ENCODE peak calls at places on chromosome 4, in eight cellular contexts. One of them, this sample, is unnamed.

GRCh38 chr4:173527103-173527876 is 2.7 kb downstream of the HAND2 start:
- DNase-seq in fibroblast of pulmonary artery: peak
- DNase-seq in nephron progenitor cell: peak
- DNase-seq in effector memory CD4-positive, alpha-beta T cell: no peak
- DNase-seq in GM19239: no peak
- DNase-seq in LNCaP clone FGC: no peak
- DNase-seq in left colon: no peak
- DNase-seq in stimulated activated CD8-positive, alpha-beta memory T cell treated with anti-CD3 and anti-CD28 coated beads, Interleukin-7, amount 100 ng/mL, for 24 hours: no peak
- DNase-seq in this sample: no peak

GRCh38 chr4:7462509-7462971 is 27.8 kb upstream of the PSAPL1 start:
- DNase-seq in fibroblast of pulmonary artery: peak
- DNase-seq in nephron progenitor cell: no peak
- DNase-seq in effector memory CD4-positive, alpha-beta T cell: no peak
- DNase-seq in GM19239: no peak
- DNase-seq in LNCaP clone FGC: peak
- DNase-seq in left colon: no peak
- DNase-seq in stimulated activated CD8-positive, alpha-beta memory T cell treated with anti-CD3 and anti-CD28 coated beads, Interleukin-7, amount 100 ng/mL, for 24 hours: no peak
- DNase-seq in this sample: no peak

GRCh38 chr4:181548873-181549541 is 694.2 kb upstream of the TENM3 start:
- DNase-seq in fibroblast of pulmonary artery: peak
- DNase-seq in nephron progenitor cell: no peak
- DNase-seq in effector memory CD4-positive, alpha-beta T cell: no peak
- DNase-seq in GM19239: no peak
- DNase-seq in LNCaP clone FGC: no peak
- DNase-seq in left colon: no peak
- DNase-seq in stimulated activated CD8-positive, alpha-beta memory T cell treated with anti-CD3 and anti-CD28 coated beads, Interleukin-7, amount 100 ng/mL, for 24 hours: no peak
- DNase-seq in this sample: peak

GRCh38 chr4:17809667-17810066 is 890 bp downstream of the DCAF16 start:
- DNase-seq in fibroblast of pulmonary artery: no peak
- DNase-seq in nephron progenitor cell: no peak
- DNase-seq in effector memory CD4-positive, alpha-beta T cell: no peak
- DNase-seq in GM19239: no peak
- DNase-seq in LNCaP clone FGC: no peak
- DNase-seq in left colon: no peak
- DNase-seq in stimulated activated CD8-positive, alpha-beta memory T cell treated with anti-CD3 and anti-CD28 coated beads, Interleukin-7, amount 100 ng/mL, for 24 hours: no peak
- DNase-seq in this sample: no peak

GRCh38 chr4:77820836-77821561 is 1.8 kb upstream of the CNOT6L start:
- DNase-seq in fibroblast of pulmonary artery: peak
- DNase-seq in nephron progenitor cell: no peak
- DNase-seq in effector memory CD4-positive, alpha-beta T cell: no peak
- DNase-seq in GM19239: no peak
- DNase-seq in LNCaP clone FGC: no peak
- DNase-seq in left colon: no peak
- DNase-seq in stimulated activated CD8-positive, alpha-beta memory T cell treated with anti-CD3 and anti-CD28 coated beads, Interleukin-7, amount 100 ng/mL, for 24 hours: no peak
- DNase-seq in this sample: peak

GRCh38 chr4:13982008-13982407 is 354.5 kb upstream of the BOD1L1 start:
- DNase-seq in fibroblast of pulmonary artery: no peak
- DNase-seq in nephron progenitor cell: no peak
- DNase-seq in effector memory CD4-positive, alpha-beta T cell: no peak
- DNase-seq in GM19239: no peak
- DNase-seq in LNCaP clone FGC: no peak
- DNase-seq in left colon: no peak
- DNase-seq in stimulated activated CD8-positive, alpha-beta memory T cell treated with anti-CD3 and anti-CD28 coated beads, Interleukin-7, amount 100 ng/mL, for 24 hours: no peak
- DNase-seq in this sample: no peak

GRCh38 chr4:39255266-39255665 is 72.9 kb downstream of the WDR19 start:
- DNase-seq in fibroblast of pulmonary artery: peak
- DNase-seq in nephron progenitor cell: no peak
- DNase-seq in effector memory CD4-positive, alpha-beta T cell: no peak
- DNase-seq in GM19239: no peak
- DNase-seq in LNCaP clone FGC: no peak
- DNase-seq in left colon: no peak
- DNase-seq in stimulated activated CD8-positive, alpha-beta memory T cell treated with anti-CD3 and anti-CD28 coated beads, Interleukin-7, amount 100 ng/mL, for 24 hours: no peak
- DNase-seq in this sample: peak

GRCh38 chr4:169179609-169180526 is 90.9 kb downstream of the SH3RF1 start:
- DNase-seq in fibroblast of pulmonary artery: no peak
- DNase-seq in nephron progenitor cell: no peak
- DNase-seq in effector memory CD4-positive, alpha-beta T cell: no peak
- DNase-seq in GM19239: no peak
- DNase-seq in LNCaP clone FGC: no peak
- DNase-seq in left colon: no peak
- DNase-seq in stimulated activated CD8-positive, alpha-beta memory T cell treated with anti-CD3 and anti-CD28 coated beads, Interleukin-7, amount 100 ng/mL, for 24 hours: no peak
- DNase-seq in this sample: peak

GRCh38 chr4:8771258-8771590 is 100.4 kb downstream of the HMX1 start:
- DNase-seq in fibroblast of pulmonary artery: no peak
- DNase-seq in nephron progenitor cell: no peak
- DNase-seq in effector memory CD4-positive, alpha-beta T cell: no peak
- DNase-seq in GM19239: no peak
- DNase-seq in LNCaP clone FGC: no peak
- DNase-seq in left colon: no peak
- DNase-seq in stimulated activated CD8-positive, alpha-beta memory T cell treated with anti-CD3 and anti-CD28 coated beads, Interleukin-7, amount 100 ng/mL, for 24 hours: no peak
- DNase-seq in this sample: no peak

GRCh38 chr4:2289955-2290333 is 28.0 kb upstream of the MXD4 start:
- DNase-seq in fibroblast of pulmonary artery: no peak
- DNase-seq in nephron progenitor cell: no peak
- DNase-seq in effector memory CD4-positive, alpha-beta T cell: no peak
- DNase-seq in GM19239: no peak
- DNase-seq in LNCaP clone FGC: no peak
- DNase-seq in left colon: no peak
- DNase-seq in stimulated activated CD8-positive, alpha-beta memory T cell treated with anti-CD3 and anti-CD28 coated beads, Interleukin-7, amount 100 ng/mL, for 24 hours: no peak
- DNase-seq in this sample: no peak

GRCh38 chr4:54333657-54334056 is 104.6 kb downstream of the PDGFRA start:
- DNase-seq in fibroblast of pulmonary artery: no peak
- DNase-seq in nephron progenitor cell: no peak
- DNase-seq in effector memory CD4-positive, alpha-beta T cell: no peak
- DNase-seq in GM19239: no peak
- DNase-seq in LNCaP clone FGC: no peak
- DNase-seq in left colon: no peak
- DNase-seq in stimulated activated CD8-positive, alpha-beta memory T cell treated with anti-CD3 and anti-CD28 coated beads, Interleukin-7, amount 100 ng/mL, for 24 hours: no peak
- DNase-seq in this sample: no peak

GRCh38 chr4:6532658-6533057 is 42.3 kb upstream of the MAN2B2 start:
- DNase-seq in fibroblast of pulmonary artery: no peak
- DNase-seq in nephron progenitor cell: no peak
- DNase-seq in effector memory CD4-positive, alpha-beta T cell: no peak
- DNase-seq in GM19239: no peak
- DNase-seq in LNCaP clone FGC: no peak
- DNase-seq in left colon: no peak
- DNase-seq in stimulated activated CD8-positive, alpha-beta memory T cell treated with anti-CD3 and anti-CD28 coated beads, Interleukin-7, amount 100 ng/mL, for 24 hours: no peak
- DNase-seq in this sample: no peak

GRCh38 chr4:144646523-144647094 is 653 bp downstream of the HHIP start:
- DNase-seq in fibroblast of pulmonary artery: peak
- DNase-seq in nephron progenitor cell: peak
- DNase-seq in effector memory CD4-positive, alpha-beta T cell: no peak
- DNase-seq in GM19239: no peak
- DNase-seq in LNCaP clone FGC: no peak
- DNase-seq in left colon: no peak
- DNase-seq in stimulated activated CD8-positive, alpha-beta memory T cell treated with anti-CD3 and anti-CD28 coated beads, Interleukin-7, amount 100 ng/mL, for 24 hours: no peak
- DNase-seq in this sample: no peak

GRCh38 chr4:105683038-105683437 is 25.5 kb downstream of the INTS12 start:
- DNase-seq in fibroblast of pulmonary artery: no peak
- DNase-seq in nephron progenitor cell: no peak
- DNase-seq in effector memory CD4-positive, alpha-beta T cell: no peak
- DNase-seq in GM19239: no peak
- DNase-seq in LNCaP clone FGC: peak
- DNase-seq in left colon: peak
- DNase-seq in stimulated activated CD8-positive, alpha-beta memory T cell treated with anti-CD3 and anti-CD28 coated beads, Interleukin-7, amount 100 ng/mL, for 24 hours: no peak
- DNase-seq in this sample: peak

GRCh38 chr4:107721436-107722090 is 1.5 kb upstream of the PAPSS1 start:
- DNase-seq in fibroblast of pulmonary artery: no peak
- DNase-seq in nephron progenitor cell: peak
- DNase-seq in effector memory CD4-positive, alpha-beta T cell: peak
- DNase-seq in GM19239: no peak
- DNase-seq in LNCaP clone FGC: no peak
- DNase-seq in left colon: peak
- DNase-seq in stimulated activated CD8-positive, alpha-beta memory T cell treated with anti-CD3 and anti-CD28 coated beads, Interleukin-7, amount 100 ng/mL, for 24 hours: peak
- DNase-seq in this sample: no peak

GRCh38 chr4:40227284-40227683 is 30.5 kb downstream of the RHOH start:
- DNase-seq in fibroblast of pulmonary artery: no peak
- DNase-seq in nephron progenitor cell: no peak
- DNase-seq in effector memory CD4-positive, alpha-beta T cell: no peak
- DNase-seq in GM19239: no peak
- DNase-seq in LNCaP clone FGC: no peak
- DNase-seq in left colon: no peak
- DNase-seq in stimulated activated CD8-positive, alpha-beta memory T cell treated with anti-CD3 and anti-CD28 coated beads, Interleukin-7, amount 100 ng/mL, for 24 hours: no peak
- DNase-seq in this sample: no peak

GRCh38 chr4:64581422-64581821 is 172.2 kb upstream of the TECRL start:
- DNase-seq in fibroblast of pulmonary artery: peak
- DNase-seq in nephron progenitor cell: no peak
- DNase-seq in effector memory CD4-positive, alpha-beta T cell: no peak
- DNase-seq in GM19239: no peak
- DNase-seq in LNCaP clone FGC: peak
- DNase-seq in left colon: no peak
- DNase-seq in stimulated activated CD8-positive, alpha-beta memory T cell treated with anti-CD3 and anti-CD28 coated beads, Interleukin-7, amount 100 ng/mL, for 24 hours: no peak
- DNase-seq in this sample: peak

GRCh38 chr4:99179626-99180025 is 35.5 kb upstream of the ADH4 start:
- DNase-seq in fibroblast of pulmonary artery: no peak
- DNase-seq in nephron progenitor cell: no peak
- DNase-seq in effector memory CD4-positive, alpha-beta T cell: no peak
- DNase-seq in GM19239: no peak
- DNase-seq in LNCaP clone FGC: no peak
- DNase-seq in left colon: peak
- DNase-seq in stimulated activated CD8-positive, alpha-beta memory T cell treated with anti-CD3 and anti-CD28 coated beads, Interleukin-7, amount 100 ng/mL, for 24 hours: no peak
- DNase-seq in this sample: peak

GRCh38 chr4:177367336-177367735 is 57.7 kb downstream of the NEIL3 start:
- DNase-seq in fibroblast of pulmonary artery: peak
- DNase-seq in nephron progenitor cell: no peak
- DNase-seq in effector memory CD4-positive, alpha-beta T cell: no peak
- DNase-seq in GM19239: no peak
- DNase-seq in LNCaP clone FGC: no peak
- DNase-seq in left colon: no peak
- DNase-seq in stimulated activated CD8-positive, alpha-beta memory T cell treated with anti-CD3 and anti-CD28 coated beads, Interleukin-7, amount 100 ng/mL, for 24 hours: no peak
- DNase-seq in this sample: peak

GRCh38 chr4:3192188-3192587 is 56.8 kb upstream of the MSANTD1 start:
- DNase-seq in fibroblast of pulmonary artery: no peak
- DNase-seq in nephron progenitor cell: no peak
- DNase-seq in effector memory CD4-positive, alpha-beta T cell: no peak
- DNase-seq in GM19239: no peak
- DNase-seq in LNCaP clone FGC: no peak
- DNase-seq in left colon: no peak
- DNase-seq in stimulated activated CD8-positive, alpha-beta memory T cell treated with anti-CD3 and anti-CD28 coated beads, Interleukin-7, amount 100 ng/mL, for 24 hours: no peak
- DNase-seq in this sample: peak

GRCh38 chr4:121980643-121981042 is 28.8 kb upstream of the TRPC3 start:
- DNase-seq in fibroblast of pulmonary artery: no peak
- DNase-seq in nephron progenitor cell: no peak
- DNase-seq in effector memory CD4-positive, alpha-beta T cell: no peak
- DNase-seq in GM19239: no peak
- DNase-seq in LNCaP clone FGC: no peak
- DNase-seq in left colon: no peak
- DNase-seq in stimulated activated CD8-positive, alpha-beta memory T cell treated with anti-CD3 and anti-CD28 coated beads, Interleukin-7, amount 100 ng/mL, for 24 hours: no peak
- DNase-seq in this sample: no peak

GRCh38 chr4:57418133-57418532 is 307.9 kb upstream of the IGFBP7 start:
- DNase-seq in fibroblast of pulmonary artery: no peak
- DNase-seq in nephron progenitor cell: no peak
- DNase-seq in effector memory CD4-positive, alpha-beta T cell: no peak
- DNase-seq in GM19239: no peak
- DNase-seq in LNCaP clone FGC: no peak
- DNase-seq in left colon: no peak
- DNase-seq in stimulated activated CD8-positive, alpha-beta memory T cell treated with anti-CD3 and anti-CD28 coated beads, Interleukin-7, amount 100 ng/mL, for 24 hours: no peak
- DNase-seq in this sample: no peak

GRCh38 chr4:53586121-53586816 is 5.0 kb downstream of the LNX1 start:
- DNase-seq in fibroblast of pulmonary artery: peak
- DNase-seq in nephron progenitor cell: no peak
- DNase-seq in effector memory CD4-positive, alpha-beta T cell: no peak
- DNase-seq in GM19239: no peak
- DNase-seq in LNCaP clone FGC: no peak
- DNase-seq in left colon: no peak
- DNase-seq in stimulated activated CD8-positive, alpha-beta memory T cell treated with anti-CD3 and anti-CD28 coated beads, Interleukin-7, amount 100 ng/mL, for 24 hours: no peak
- DNase-seq in this sample: peak

This sample was measured in epithelial cell of esophagus.